ENCODE peak calls at places on chromosomes 4 and X, in four cellular contexts. U is HEK293T, J is GM12878, S is K562. V is an unnamed sample.

GRCh38 chrX:8052909-8053308 is 118.2 kb downstream of the VCX2 start:
- DNase-seq in U (no peak), J (no peak), S (no peak), V (no peak)

GRCh38 chr4:1464581-1465171 is 58.4 kb upstream of the NKX1-1 start:
- DNase-seq in U (no peak), J (no peak), S (no peak), V (no peak)

GRCh38 chr4:82380344-82380743 is 6.6 kb upstream of the HNRNPD start:
- DNase-seq in U (no peak), J (no peak), S (no peak), V (no peak)

GRCh38 chrX:129823523-129823922 is 20.2 kb downstream of the ZDHHC9 start:
- DNase-seq in U (no peak), J (no peak), S (no peak), V (no peak)

GRCh38 chr4:5142726-5143125 is 91.4 kb downstream of the STK32B start:
- DNase-seq in U (no peak), J (no peak), S (peak; percentile 51), V (peak; percentile 20)

GRCh38 chr4:46249106-46249505 is 125.3 kb upstream of the GABRG1 start:
- DNase-seq in U (no peak), J (no peak), S (no peak), V (no peak)

GRCh38 chr4:1084796-1085403 is 28.5 kb downstream of the RNF212 start:
- DNase-seq in U (no peak), J (no peak), S (no peak), V (no peak)

GRCh38 chr4:81466841-81467671 is 4.7 kb downstream of the RASGEF1B start:
- DNase-seq in U (peak; percentile 35), J (peak; percentile 11), S (peak; percentile 82), V (peak; percentile 56)

GRCh38 chrX:119636419-119636818 is 30.2 kb upstream of the NKRF start:
- DNase-seq in U (no peak), J (peak; percentile 70), S (no peak), V (no peak)

GRCh38 chr4:22338806-22339205 is 177.1 kb downstream of the ADGRA3 start:
- DNase-seq in U (no peak), J (no peak), S (no peak), V (no peak)

DNA sequence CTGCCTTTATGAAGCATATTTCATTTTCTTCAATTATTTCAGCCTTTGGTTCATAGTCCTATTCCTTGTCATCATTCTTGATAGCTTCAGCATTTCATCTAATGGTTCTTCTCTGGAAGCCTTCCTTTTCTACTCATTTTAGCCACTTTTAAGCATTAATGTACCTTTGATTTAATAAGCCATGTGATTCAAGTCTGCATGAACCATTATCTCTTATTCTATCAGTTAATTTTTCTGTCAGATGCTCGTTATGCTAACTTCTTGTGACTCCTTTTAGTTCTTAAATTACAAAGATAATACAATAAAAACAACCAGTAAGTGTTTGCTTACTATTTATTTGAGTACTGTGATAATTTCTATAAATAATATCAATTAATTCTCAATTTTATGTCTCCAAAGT is 210.1 kb upstream of the MAB21L2 start:
- DNase-seq in U (no peak), J (no peak), S (no peak), V (no peak)
- TF ChIP-seq FOXK2 in U (no peak), J (no peak), S (no peak), V (no peak)

DNA sequence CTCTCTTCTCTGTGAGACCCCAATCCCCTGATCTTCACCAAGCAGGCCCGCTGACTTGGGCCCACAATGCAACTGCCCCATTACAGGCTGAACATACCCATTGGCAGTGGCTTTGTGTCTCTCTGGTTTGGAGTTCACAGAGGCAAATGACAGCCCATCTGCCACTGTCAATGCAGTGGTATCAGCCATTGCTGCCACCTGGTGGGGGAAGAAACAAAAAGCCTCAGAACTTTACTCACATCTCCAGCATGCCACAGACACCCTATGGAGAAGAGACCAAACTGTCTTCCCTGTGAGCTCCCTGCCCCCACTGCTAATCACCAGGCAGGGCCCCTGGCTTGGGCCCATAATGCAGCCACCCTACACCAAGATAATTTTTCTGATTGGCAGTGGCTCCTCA is 729.3 kb upstream of the ACTRT1 start:
- DNase-seq in U (peak; percentile 55), J (no peak), S (peak; percentile 1), V (peak; percentile 34)
- TF ChIP-seq FOXK2 in U (no peak), J (no peak), S (no peak), V (no peak)

GRCh38 chr4:37904824-37905223 is 13.9 kb downstream of the TBC1D1 start:
- DNase-seq in U (no peak), J (no peak), S (no peak), V (no peak)
- TF ChIP-seq FOXK2 in U (no peak), J (no peak), S (no peak), V (no peak)

DNA sequence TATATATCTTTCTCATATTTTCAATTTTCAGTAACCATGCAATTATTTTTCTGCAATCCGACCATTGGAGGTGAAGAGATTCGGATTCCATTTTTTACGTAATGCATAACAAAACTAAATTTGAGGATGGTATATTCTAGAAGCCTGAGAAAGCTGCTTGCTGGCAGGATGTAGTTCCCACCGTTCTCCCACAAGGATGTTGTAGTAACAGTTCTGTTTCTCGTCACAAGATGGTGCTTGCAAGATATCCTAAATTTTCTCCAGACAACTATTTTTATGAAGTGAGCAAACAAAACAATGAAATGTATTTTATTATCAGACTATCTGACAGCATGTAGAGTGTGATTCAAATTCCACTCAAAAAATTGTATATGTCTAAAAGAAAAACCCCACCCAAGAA is 10.7 kb downstream of the PWWP3B start:
- DNase-seq in U (no peak), J (no peak), S (no peak), V (no peak)
- TF ChIP-seq FOXK2 in U (no peak), J (no peak), S (no peak), V (no peak)

GRCh38 chrX:46444011-46444410 is 101.2 kb downstream of the ZNF674 start:
- DNase-seq in U (no peak), J (no peak), S (peak; percentile 14), V (peak; percentile 40)
- TF ChIP-seq FOXK2 in U (no peak), J (no peak), S (no peak), V (no peak)

GRCh38 chr4:162241857-162242256 is 78.1 kb upstream of the FSTL5 start:
- DNase-seq in U (no peak), J (no peak), S (no peak), V (peak; percentile 27)
- TF ChIP-seq FOXK2 in U (no peak), J (no peak), S (no peak), V (no peak)